ENCODE peak calls at places on chromosome 4, in nine cellular contexts. O, G, C, B, A, P, L, D and S are unnamed samples.
A peak's percentile ranks its signal among the peaks of the same experiment; 100 is the strongest.

GRCh38 chr4:170497105-170497504 is 407.3 kb upstream of the AADAT start:
- DNase-seq in O (no peak), G (peak; percentile 30), C (no peak), B (no peak), A (no peak), P (peak; percentile 9), L (no peak), D (no peak), S (peak; percentile 16)

GRCh38 chr4:52822583-52823477 is 39.3 kb upstream of the RASL11B start:
- DNase-seq in O (peak; percentile 26), G (no peak), C (no peak), B (no peak), A (no peak), P (no peak), L (no peak), D (no peak), S (no peak)

GRCh38 chr4:637536-637935 is 12.2 kb downstream of the PDE6B start:
- DNase-seq in O (no peak), G (peak; percentile 14), C (no peak), B (no peak), A (peak; percentile 64), P (no peak), L (no peak), D (no peak), S (no peak)

GRCh38 chr4:83661359-83661758 is 125.5 kb downstream of the GPAT3 start:
- DNase-seq in O (no peak), G (no peak), C (no peak), B (no peak), A (no peak), P (no peak), L (no peak), D (no peak), S (no peak)

GRCh38 chr4:164959896-164960295 is 17.6 kb downstream of the TRIM61 start:
- DNase-seq in O (no peak), G (no peak), C (no peak), B (no peak), A (no peak), P (no peak), L (no peak), D (no peak), S (no peak)

GRCh38 chr4:39469429-39470077 is 10.7 kb downstream of the LIAS start:
- DNase-seq in O (peak; percentile 54), G (peak; percentile 70), C (peak; percentile 41), B (peak; percentile 70), A (no peak), P (peak; percentile 90), L (no peak), D (no peak), S (peak; percentile 26)

GRCh38 chr4:106038908-106039307 is 143.6 kb downstream of the NPNT start:
- DNase-seq in O (no peak), G (no peak), C (no peak), B (no peak), A (no peak), P (no peak), L (no peak), D (no peak), S (no peak)

GRCh38 chr4:79182209-79182608 is 143.7 kb downstream of the NAA11 start:
- DNase-seq in O (no peak), G (no peak), C (no peak), B (no peak), A (no peak), P (no peak), L (no peak), D (no peak), S (no peak)

GRCh38 chr4:152680988-152681731 is 1.4 kb upstream of the TMEM154 start:
- DNase-seq in O (no peak), G (no peak), C (peak; percentile 19), B (no peak), A (no peak), P (no peak), L (no peak), D (no peak), S (no peak)

GRCh38 chr4:48813984-48814383 is 16.9 kb upstream of the OCIAD1 start:
- DNase-seq in O (no peak), G (no peak), C (no peak), B (peak; percentile 94), A (no peak), P (no peak), L (no peak), D (no peak), S (no peak)

GRCh38 chr4:124152130-124152529 is 560.4 kb downstream of the ANKRD50 start:
- DNase-seq in O (no peak), G (no peak), C (no peak), B (no peak), A (no peak), P (no peak), L (no peak), D (no peak), S (no peak)

GRCh38 chr4:3009422-3009821 is 46.1 kb downstream of the GRK4 start:
- DNase-seq in O (no peak), G (peak; percentile 47), C (peak; percentile 11), B (no peak), A (no peak), P (peak; percentile 68), L (no peak), D (no peak), S (no peak)

GRCh38 chr4:142817442-142817841 is 28.7 kb downstream of the INPP4B start:
- DNase-seq in O (peak; percentile 12), G (no peak), C (no peak), B (no peak), A (no peak), P (no peak), L (no peak), D (no peak), S (no peak)

GRCh38 chr4:99655315-99656081 is 2.1 kb downstream of the C4orf54 start:
- DNase-seq in O (no peak), G (no peak), C (no peak), B (no peak), A (no peak), P (no peak), L (no peak), D (peak; percentile 68), S (no peak)

GRCh38 chr4:656651-657337 is 17.3 kb downstream of the ATP5ME start:
- DNase-seq in O (no peak), G (no peak), C (no peak), B (no peak), A (peak; percentile 80), P (no peak), L (no peak), D (peak; percentile 23), S (no peak)

GRCh38 chr4:121898150-121898549 is 27.9 kb upstream of the BBS7 start:
- DNase-seq in O (no peak), G (no peak), C (no peak), B (no peak), A (no peak), P (peak; percentile 11), L (peak; percentile 2), D (no peak), S (no peak)

GRCh38 chr4:126614456-126614855 is 1018.3 kb upstream of the INTU start:
- DNase-seq in O (no peak), G (no peak), C (no peak), B (no peak), A (no peak), P (no peak), L (no peak), D (no peak), S (no peak)

GRCh38 chr4:89615056-89615455 is 221.9 kb downstream of the SNCA start:
- DNase-seq in O (no peak), G (no peak), C (no peak), B (no peak), A (no peak), P (no peak), L (no peak), D (no peak), S (no peak)

GRCh38 chr4:118772149-118773081 is 63.5 kb downstream of the SEC24D start:
- DNase-seq in O (no peak), G (no peak), C (peak; percentile 15), B (peak; percentile 29), A (no peak), P (peak; percentile 69), L (no peak), D (no peak), S (peak; percentile 39)

GRCh38 chr4:14824189-14824588 is 178.1 kb upstream of the CPEB2 start:
- DNase-seq in O (no peak), G (no peak), C (no peak), B (no peak), A (no peak), P (no peak), L (no peak), D (no peak), S (no peak)

GRCh38 chr4:135249006-135249405 is 1047.4 kb upstream of the PABPC4L start:
- DNase-seq in O (no peak), G (no peak), C (no peak), B (no peak), A (no peak), P (peak; percentile 17), L (no peak), D (no peak), S (no peak)

GRCh38 chr4:113300384-113301011 is 251.0 kb downstream of the ANK2 start:
- DNase-seq in O (peak; percentile 36), G (no peak), C (peak; percentile 7), B (no peak), A (no peak), P (peak; percentile 4), L (no peak), D (peak; percentile 52), S (no peak)

GRCh38 chr4:1713003-1713397 is 881 bp upstream of the SLBP start:
- DNase-seq in O (no peak), G (no peak), C (no peak), B (peak; percentile 30), A (peak; percentile 74), P (peak; percentile 82), L (no peak), D (no peak), S (peak; percentile 32)

GRCh38 chr4:182289809-182290208 is 46.6 kb downstream of the TENM3 start:
- DNase-seq in O (no peak), G (peak; percentile 41), C (no peak), B (no peak), A (no peak), P (peak; percentile 38), L (no peak), D (no peak), S (no peak)

GRCh38 chr4:47287735-47288134 is 175.8 kb downstream of the COMMD8 start:
- DNase-seq in O (no peak), G (no peak), C (no peak), B (no peak), A (no peak), P (no peak), L (no peak), D (no peak), S (peak; percentile 5)

GRCh38 chr4:184382189-184382846 is 92.0 kb downstream of the IRF2 start:
- DNase-seq in O (no peak), G (no peak), C (no peak), B (peak; percentile 26), A (no peak), P (no peak), L (no peak), D (no peak), S (no peak)

GRCh38 chr4:42995343-42995944 is 102.9 kb downstream of the GRXCR1 start:
- DNase-seq in O (no peak), G (no peak), C (peak; percentile 3), B (peak; percentile 67), A (no peak), P (peak; percentile 70), L (no peak), D (no peak), S (peak; percentile 41)

GRCh38 chr4:111602848-111603247 is 542.4 kb upstream of the FAM241A start:
- DNase-seq in O (no peak), G (no peak), C (no peak), B (no peak), A (no peak), P (peak; percentile 18), L (no peak), D (no peak), S (no peak)

GRCh38 chr4:143587703-143588102 is 74.2 kb downstream of the SMARCA5 start:
- DNase-seq in O (peak; percentile 9), G (no peak), C (no peak), B (no peak), A (no peak), P (no peak), L (no peak), D (no peak), S (no peak)

GRCh38 chr4:71550220-71551190 is 211.7 kb downstream of the SLC4A4 start:
- DNase-seq in O (no peak), G (no peak), C (no peak), B (no peak), A (no peak), P (peak; percentile 53), L (no peak), D (no peak), S (no peak)

GRCh38 chr4:109041463-109041862 is 261.0 kb downstream of the COL25A1 start:
- DNase-seq in O (no peak), G (no peak), C (no peak), B (no peak), A (no peak), P (no peak), L (no peak), D (no peak), S (no peak)